ENCODE peak calls at places on chromosomes 6 and 20, in seven cellular contexts. Y is SK-N-SH, D is neural progenitor cell, S is GM23338, H is OCI-LY7, J is MM.1S, T is hepatocyte. X is an unnamed sample.

GRCh38 chr6:99867026-99867425 is 127.0 kb downstream of the MCHR2 start:
- DNase-seq in J (no peak), S (no peak), H (no peak), Y (no peak), D (no peak), T (no peak), X (no peak)

GRCh38 chr20:1894471-1894950 is 696 bp upstream of the SIRPA start:
- DNase-seq in D (peak), S (no peak), Y (peak), H (no peak), T (peak), J (peak), X (peak)

GRCh38 chr20:9068232-9068781 is 580 bp upstream of the PLCB4 start:
- DNase-seq in D (peak), S (peak), H (no peak), Y (peak), J (no peak), T (peak), X (peak)

GRCh38 chr6:101666256-101666655 is 272.7 kb downstream of the GRIK2 start:
- DNase-seq in Y (no peak), H (no peak), T (no peak), D (peak), S (no peak), J (no peak), X (peak)

GRCh38 chr20:22796465-22797077 is 212.2 kb upstream of the FOXA2 start:
- DNase-seq in D (no peak), H (no peak), J (no peak), S (no peak), T (no peak), Y (no peak), X (peak)

GRCh38 chr20:44489931-44490330 is 14.3 kb downstream of the TTPAL start:
- DNase-seq in D (no peak), J (peak), S (no peak), H (no peak), Y (no peak), T (no peak), X (no peak)

GRCh38 chr6:143449731-143450452 is 603 bp downstream of the ADAT2 start:
- DNase-seq in H (peak), T (peak), D (peak), J (peak), Y (peak), S (peak), X (peak)

GRCh38 chr6:82270791-82271392 is 23.3 kb upstream of the IBTK start:
- DNase-seq in J (peak), T (peak), H (peak), D (peak), Y (peak), S (peak), X (peak)

GRCh38 chr6:45773906-45774305 is 241.8 kb downstream of the CLIC5 start:
- DNase-seq in D (no peak), Y (no peak), S (no peak), J (no peak), H (no peak), T (no peak), X (no peak)

GRCh38 chr6:44120692-44121443 is 6.4 kb downstream of the MRPL14 start:
- DNase-seq in T (no peak), Y (no peak), H (no peak), S (no peak), J (no peak), D (peak), X (no peak)

GRCh38 chr6:56144538-56145324 is 102.6 kb downstream of the COL21A1 start:
- DNase-seq in T (no peak), H (no peak), Y (no peak), J (no peak), S (no peak), D (no peak), X (peak)

GRCh38 chr6:33508935-33509926 is 54.9 kb downstream of the ZBTB9 start:
- DNase-seq in S (peak), H (no peak), J (no peak), D (no peak), Y (no peak), T (no peak), X (peak)

GRCh38 chr6:2999621-3000455 is at the start of gene NQO2:
- DNase-seq in Y (peak), S (peak), D (peak), T (peak), J (peak), H (peak), X (peak)

GRCh38 chr6:161019324-161019839 is 27.8 kb downstream of the MAP3K4 start:
- DNase-seq in J (no peak), D (no peak), T (no peak), H (no peak), Y (no peak), S (no peak), X (no peak)

GRCh38 chr6:170583736-170584180 is 679 bp downstream of the PDCD2 start:
- DNase-seq in J (peak), S (no peak), T (no peak), Y (no peak), D (no peak), H (peak), X (peak)

GRCh38 chr6:31158863-31159855 is 770 bp downstream of the TCF19 start:
- DNase-seq in D (peak), Y (peak), S (peak), T (no peak), H (peak), J (peak), X (peak)

GRCh38 chr6:144159231-144159630 is 8.9 kb downstream of the STX11 start:
- DNase-seq in S (no peak), D (no peak), T (no peak), Y (no peak), H (no peak), J (no peak), X (no peak)

GRCh38 chr6:134323294-134323693 is 5.4 kb upstream of the SGK1 start:
- DNase-seq in T (no peak), S (no peak), J (no peak), H (no peak), Y (no peak), D (no peak), X (no peak)

GRCh38 chr6:105209950-105210706 is 30.3 kb upstream of the POPDC3 start:
- DNase-seq in S (no peak), D (no peak), T (no peak), Y (no peak), H (no peak), J (no peak), X (peak)

GRCh38 chr6:144581807-144582537 is 296.8 kb downstream of the UTRN start:
- DNase-seq in H (peak), S (peak), T (peak), J (no peak), Y (peak), D (peak), X (peak)

GRCh38 chr6:3987072-3987471 is 91.9 kb downstream of the FAM217A start:
- DNase-seq in Y (no peak), S (peak), T (peak), J (no peak), H (no peak), D (peak), X (no peak)

GRCh38 chr6:137536104-137536773 is 42.0 kb upstream of the OLIG3 start:
- DNase-seq in D (no peak), S (no peak), H (no peak), J (no peak), Y (no peak), T (no peak), X (no peak)

GRCh38 chr6:158938811-158939254 is 61.2 kb downstream of the RSPH3 start:
- DNase-seq in H (peak), J (no peak), S (peak), T (peak), D (peak), Y (no peak), X (peak)

GRCh38 chr6:115910147-115910546 is 150.5 kb downstream of the FRK start:
- DNase-seq in Y (no peak), J (no peak), D (no peak), H (no peak), S (no peak), T (no peak), X (no peak)

GRCh38 chr20:16475225-16475624 is 98.0 kb downstream of the KIF16B start:
- DNase-seq in S (peak), D (no peak), H (no peak), J (no peak), T (peak), Y (no peak), X (peak)

GRCh38 chr20:41387433-41387832 is 20.8 kb upstream of the EMILIN3 start:
- DNase-seq in S (peak), T (peak), J (no peak), Y (peak), H (no peak), D (peak), X (no peak)

GRCh38 chr20:59751075-59751711 is 146.9 kb downstream of the PHACTR3 start:
- DNase-seq in S (peak), J (peak), Y (peak), D (peak), H (peak), T (peak), X (peak)

GRCh38 chr6:33975631-33976424 is 170.1 kb downstream of the GRM4 start:
- DNase-seq in H (no peak), J (no peak), S (peak), T (no peak), D (peak), Y (peak), X (no peak)

GRCh38 chr20:51888186-51888790 is 86.0 kb upstream of the SALL4 start:
- DNase-seq in H (no peak), Y (no peak), S (peak), T (no peak), D (peak), J (no peak), X (no peak)

GRCh38 chr6:150867117-150867516 is 1.6 kb downstream of the MTHFD1L start:
- DNase-seq in J (no peak), D (no peak), S (peak), H (peak), T (no peak), Y (no peak), X (no peak)

DNA sequence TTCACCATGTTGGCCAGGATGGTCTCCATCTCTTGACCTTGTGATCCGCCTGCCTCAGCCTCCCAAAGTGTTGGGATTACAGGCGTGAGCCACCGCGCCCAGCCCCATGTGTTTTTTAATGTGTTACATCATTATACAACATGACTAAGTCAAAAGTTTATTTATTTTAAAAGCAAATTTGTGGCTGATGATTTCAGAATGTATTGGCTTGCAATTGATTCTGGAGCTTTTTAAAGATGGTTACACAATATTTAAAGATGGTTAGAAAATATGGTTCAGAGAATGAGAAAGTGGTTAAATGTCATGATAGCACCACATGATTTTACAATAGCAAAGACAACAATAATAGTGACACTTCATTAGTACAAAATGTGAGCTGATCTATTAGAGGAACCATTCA is 80.5 kb downstream of the SASH1 start:
- DNase-seq in D (no peak), Y (no peak), S (no peak), H (no peak), T (no peak), J (no peak), X (no peak)
- H3K27ac ChIP-seq in D (no peak), Y (no peak), S (no peak), H (no peak), T (no peak), J (no peak), X (no peak)

GRCh38 chr6:54718541-54719023 is 128.0 kb upstream of the FAM83B start:
- DNase-seq in Y (no peak), H (no peak), J (no peak), T (no peak), D (peak), S (no peak), X (no peak)

GRCh38 chr6:54717849-54718455 is 128.6 kb upstream of the FAM83B start:
- DNase-seq in S (peak), H (peak), T (peak), J (peak), D (peak), Y (peak), X (peak)

GRCh38 chr6:54716869-54717268 is 129.7 kb upstream of the FAM83B start:
- DNase-seq in J (no peak), H (no peak), Y (no peak), T (no peak), D (no peak), S (no peak), X (peak)

GRCh38 chr6:54719633-54720032 is 126.9 kb upstream of the FAM83B start:
- DNase-seq in S (no peak), D (peak), J (no peak), H (no peak), Y (no peak), T (no peak), X (no peak)

DNA sequence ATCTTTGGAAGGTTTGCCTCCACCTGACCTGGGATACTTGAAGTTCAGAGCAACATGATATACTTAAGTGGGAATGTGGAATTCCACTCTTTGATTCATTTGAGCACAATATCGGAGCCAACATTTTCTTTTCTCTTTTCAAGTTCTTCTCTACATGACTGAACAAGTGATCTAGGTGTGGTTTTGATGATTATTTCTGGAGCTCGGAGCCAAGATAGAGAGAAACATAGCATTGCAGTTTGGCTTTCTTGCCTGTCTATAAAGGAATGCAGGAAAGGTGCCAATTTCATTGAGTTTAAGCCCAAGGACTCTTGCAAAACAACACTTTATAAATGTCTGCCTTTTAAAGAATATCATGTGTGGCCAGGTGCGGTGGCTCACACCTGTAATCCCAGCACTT is 124.2 kb upstream of the FAM83B start:
- DNase-seq in T (no peak), D (no peak), S (no peak), J (no peak), Y (no peak), H (no peak), X (peak)
- TF ChIP-seq EZH2phosphoT487 in T (no peak), D (no peak), S (no peak), J (no peak), Y (no peak), H (no peak), X (no peak)

GRCh38 chr6:166005401-166005845 is 162.2 kb downstream of the TBXT start:
- DNase-seq in T (peak), D (peak), H (no peak), S (peak), Y (no peak), J (no peak), X (peak)
- H3K27ac ChIP-seq in T (peak), D (no peak), H (no peak), S (no peak), Y (no peak), J (no peak), X (peak)

GRCh38 chr20:5056801-5057599 is 55.7 kb upstream of the SLC23A2 start:
- DNase-seq in H (peak), J (peak), D (no peak), Y (no peak), T (no peak), S (peak), X (peak)
- TF ChIP-seq EZH2phosphoT487 in H (no peak), J (no peak), D (no peak), Y (no peak), T (no peak), S (no peak), X (no peak)

GRCh38 chr6:1027795-1028569 is 283.9 kb upstream of the FOXQ1 start:
- DNase-seq in H (no peak), D (no peak), Y (no peak), T (no peak), S (peak), J (no peak), X (peak)

GRCh38 chr6:1029196-1029595 is 282.7 kb upstream of the FOXQ1 start:
- DNase-seq in D (no peak), H (no peak), Y (no peak), S (no peak), J (no peak), T (no peak), X (peak)

GRCh38 chr6:1025821-1026220 is 286.1 kb upstream of the FOXQ1 start:
- DNase-seq in Y (no peak), J (no peak), T (no peak), D (no peak), S (no peak), H (no peak), X (no peak)

GRCh38 chr6:1027109-1027794 is 284.6 kb upstream of the FOXQ1 start:
- DNase-seq in D (no peak), Y (no peak), S (no peak), T (peak), H (no peak), J (no peak), X (peak)

GRCh38 chr6:1028744-1029143 is 283.2 kb upstream of the FOXQ1 start:
- DNase-seq in D (no peak), S (no peak), H (no peak), Y (no peak), J (no peak), T (no peak), X (no peak)
- H3K27ac ChIP-seq in D (no peak), S (no peak), H (no peak), Y (no peak), J (no peak), T (no peak), X (no peak)

X was measured in GM23248.